ENCODE peak calls at places on chromosomes 7 and 10, in ten cellular contexts. One of them, this sample, is unnamed.

GRCh38 chr10:100382553-100382952 is 35.5 kb downstream of the SCD start:
- DNase-seq in suprapubic skin: no peak
- DNase-seq in adrenal gland: no peak
- DNase-seq in left lung: no peak
- DNase-seq in bronchial epithelial cell: no peak
- DNase-seq in cardiac muscle cell: no peak
- DNase-seq in upper lobe of right lung: no peak
- DNase-seq in GM23338: no peak
- DNase-seq in esophagus squamous epithelium: no peak
- DNase-seq in A549: no peak
- DNase-seq in this sample: no peak

GRCh38 chr10:108204528-108205313 is 1040.2 kb upstream of the SORCS1 start:
- DNase-seq in upper lobe of right lung: no peak
- DNase-seq in esophagus squamous epithelium: no peak
- DNase-seq in adrenal gland: no peak
- DNase-seq in A549: no peak
- DNase-seq in cardiac muscle cell: peak
- DNase-seq in GM23338: peak
- DNase-seq in bronchial epithelial cell: peak
- DNase-seq in suprapubic skin: no peak
- DNase-seq in left lung: no peak
- DNase-seq in this sample: no peak

GRCh38 chr10:12707461-12708185 is 293.9 kb downstream of the CCDC3 start:
- DNase-seq in upper lobe of right lung: no peak
- DNase-seq in left lung: no peak
- DNase-seq in cardiac muscle cell: peak
- DNase-seq in adrenal gland: peak
- DNase-seq in esophagus squamous epithelium: no peak
- DNase-seq in suprapubic skin: no peak
- DNase-seq in A549: peak
- DNase-seq in GM23338: peak
- DNase-seq in bronchial epithelial cell: peak
- DNase-seq in this sample: no peak

GRCh38 chr10:113087082-113088029 is 137.3 kb downstream of the TCF7L2 start:
- DNase-seq in suprapubic skin: peak
- DNase-seq in upper lobe of right lung: peak
- DNase-seq in GM23338: peak
- DNase-seq in cardiac muscle cell: peak
- DNase-seq in A549: peak
- DNase-seq in left lung: peak
- DNase-seq in esophagus squamous epithelium: no peak
- DNase-seq in bronchial epithelial cell: peak
- DNase-seq in adrenal gland: peak
- DNase-seq in this sample: no peak

GRCh38 chr10:14478639-14479038 is 147.9 kb upstream of the FRMD4A start:
- DNase-seq in cardiac muscle cell: peak
- DNase-seq in A549: peak
- DNase-seq in bronchial epithelial cell: peak
- DNase-seq in left lung: peak
- DNase-seq in GM23338: peak
- DNase-seq in esophagus squamous epithelium: no peak
- DNase-seq in adrenal gland: peak
- DNase-seq in suprapubic skin: no peak
- DNase-seq in upper lobe of right lung: no peak
- DNase-seq in this sample: no peak

GRCh38 chr10:5960070-5960972 is 17.0 kb downstream of the IL15RA start:
- DNase-seq in A549: no peak
- DNase-seq in esophagus squamous epithelium: no peak
- DNase-seq in cardiac muscle cell: peak
- DNase-seq in suprapubic skin: peak
- DNase-seq in bronchial epithelial cell: no peak
- DNase-seq in adrenal gland: peak
- DNase-seq in GM23338: no peak
- DNase-seq in left lung: peak
- DNase-seq in upper lobe of right lung: peak
- DNase-seq in this sample: peak

GRCh38 chr7:138773817-138774216 is 24.0 kb upstream of the TMEM213 start:
- DNase-seq in A549: no peak
- DNase-seq in bronchial epithelial cell: no peak
- DNase-seq in suprapubic skin: no peak
- DNase-seq in upper lobe of right lung: peak
- DNase-seq in GM23338: peak
- DNase-seq in left lung: no peak
- DNase-seq in cardiac muscle cell: no peak
- DNase-seq in adrenal gland: no peak
- DNase-seq in esophagus squamous epithelium: no peak
- DNase-seq in this sample: no peak

GRCh38 chr7:142868188-142868811 is 13.4 kb downstream of the EPHB6 start:
- DNase-seq in left lung: no peak
- DNase-seq in bronchial epithelial cell: no peak
- DNase-seq in adrenal gland: peak
- DNase-seq in cardiac muscle cell: no peak
- DNase-seq in esophagus squamous epithelium: no peak
- DNase-seq in GM23338: no peak
- DNase-seq in upper lobe of right lung: no peak
- DNase-seq in suprapubic skin: no peak
- DNase-seq in A549: no peak
- DNase-seq in this sample: no peak

GRCh38 chr10:51700228-51700835 is 937 bp upstream of the CSTF2T start:
- DNase-seq in adrenal gland: peak
- DNase-seq in upper lobe of right lung: no peak
- DNase-seq in bronchial epithelial cell: peak
- DNase-seq in left lung: no peak
- DNase-seq in cardiac muscle cell: peak
- DNase-seq in A549: no peak
- DNase-seq in suprapubic skin: no peak
- DNase-seq in GM23338: peak
- DNase-seq in esophagus squamous epithelium: no peak
- DNase-seq in this sample: no peak

GRCh38 chr7:142301923-142302550 is 44.2 kb upstream of the PRSS58 start:
- DNase-seq in A549: no peak
- DNase-seq in upper lobe of right lung: no peak
- DNase-seq in left lung: no peak
- DNase-seq in suprapubic skin: no peak
- DNase-seq in esophagus squamous epithelium: no peak
- DNase-seq in cardiac muscle cell: no peak
- DNase-seq in GM23338: peak
- DNase-seq in adrenal gland: no peak
- DNase-seq in bronchial epithelial cell: peak
- DNase-seq in this sample: no peak

GRCh38 chr7:98202367-98203195 is 8.7 kb upstream of the BHLHA15 start:
- DNase-seq in adrenal gland: peak
- DNase-seq in suprapubic skin: no peak
- DNase-seq in cardiac muscle cell: no peak
- DNase-seq in esophagus squamous epithelium: no peak
- DNase-seq in GM23338: no peak
- DNase-seq in bronchial epithelial cell: peak
- DNase-seq in left lung: no peak
- DNase-seq in A549: no peak
- DNase-seq in upper lobe of right lung: peak
- DNase-seq in this sample: no peak

GRCh38 chr7:140262242-140262903 is 85.6 kb upstream of the KDM7A start:
- DNase-seq in bronchial epithelial cell: peak
- DNase-seq in GM23338: no peak
- DNase-seq in left lung: no peak
- DNase-seq in upper lobe of right lung: no peak
- DNase-seq in suprapubic skin: no peak
- DNase-seq in cardiac muscle cell: no peak
- DNase-seq in A549: no peak
- DNase-seq in esophagus squamous epithelium: no peak
- DNase-seq in adrenal gland: no peak
- DNase-seq in this sample: no peak

GRCh38 chr7:124723012-124723411 is 42.6 kb downstream of the GPR37 start:
- DNase-seq in GM23338: no peak
- DNase-seq in upper lobe of right lung: no peak
- DNase-seq in A549: peak
- DNase-seq in left lung: no peak
- DNase-seq in bronchial epithelial cell: peak
- DNase-seq in suprapubic skin: no peak
- DNase-seq in cardiac muscle cell: no peak
- DNase-seq in adrenal gland: no peak
- DNase-seq in esophagus squamous epithelium: no peak
- DNase-seq in this sample: no peak

GRCh38 chr10:66910676-66911075 is 15.2 kb upstream of the LRRTM3 start:
- DNase-seq in left lung: no peak
- DNase-seq in suprapubic skin: no peak
- DNase-seq in adrenal gland: no peak
- DNase-seq in A549: no peak
- DNase-seq in bronchial epithelial cell: no peak
- DNase-seq in esophagus squamous epithelium: no peak
- DNase-seq in cardiac muscle cell: no peak
- DNase-seq in GM23338: no peak
- DNase-seq in upper lobe of right lung: no peak
- DNase-seq in this sample: no peak
- TF ChIP-seq CTCF in left lung: no peak
- TF ChIP-seq CTCF in suprapubic skin: no peak
- TF ChIP-seq CTCF in adrenal gland: no peak
- TF ChIP-seq CTCF in A549: no peak
- TF ChIP-seq CTCF in bronchial epithelial cell: no peak
- TF ChIP-seq CTCF in esophagus squamous epithelium: no peak
- TF ChIP-seq CTCF in cardiac muscle cell: no peak
- TF ChIP-seq CTCF in GM23338: no peak
- TF ChIP-seq CTCF in upper lobe of right lung: no peak
- TF ChIP-seq CTCF in this sample: no peak

GRCh38 chr10:91552706-91553105 is 80.2 kb downstream of the PPP1R3C start:
- DNase-seq in esophagus squamous epithelium: no peak
- DNase-seq in adrenal gland: peak
- DNase-seq in cardiac muscle cell: peak
- DNase-seq in GM23338: peak
- DNase-seq in suprapubic skin: no peak
- DNase-seq in bronchial epithelial cell: peak
- DNase-seq in A549: no peak
- DNase-seq in left lung: no peak
- DNase-seq in upper lobe of right lung: no peak
- DNase-seq in this sample: no peak
- TF ChIP-seq CTCF in esophagus squamous epithelium: peak
- TF ChIP-seq CTCF in adrenal gland: peak
- TF ChIP-seq CTCF in cardiac muscle cell: peak
- TF ChIP-seq CTCF in GM23338: peak
- TF ChIP-seq CTCF in suprapubic skin: no peak
- TF ChIP-seq CTCF in bronchial epithelial cell: peak
- TF ChIP-seq CTCF in A549: peak
- TF ChIP-seq CTCF in left lung: no peak
- TF ChIP-seq CTCF in upper lobe of right lung: peak
- TF ChIP-seq CTCF in this sample: peak

GRCh38 chr10:62080905-62081304 is 179.4 kb downstream of the ARID5B start:
- DNase-seq in adrenal gland: no peak
- DNase-seq in GM23338: peak
- DNase-seq in upper lobe of right lung: no peak
- DNase-seq in esophagus squamous epithelium: no peak
- DNase-seq in suprapubic skin: no peak
- DNase-seq in A549: no peak
- DNase-seq in bronchial epithelial cell: no peak
- DNase-seq in cardiac muscle cell: no peak
- DNase-seq in left lung: no peak
- DNase-seq in this sample: no peak
- TF ChIP-seq CTCF in adrenal gland: peak
- TF ChIP-seq CTCF in GM23338: no peak
- TF ChIP-seq CTCF in upper lobe of right lung: no peak
- TF ChIP-seq CTCF in esophagus squamous epithelium: no peak
- TF ChIP-seq CTCF in suprapubic skin: no peak
- TF ChIP-seq CTCF in A549: no peak
- TF ChIP-seq CTCF in bronchial epithelial cell: no peak
- TF ChIP-seq CTCF in cardiac muscle cell: no peak
- TF ChIP-seq CTCF in left lung: no peak
- TF ChIP-seq CTCF in this sample: peak

GRCh38 chr10:49001402-49001801 is 61.8 kb upstream of the LRRC18 start:
- DNase-seq in bronchial epithelial cell: no peak
- DNase-seq in upper lobe of right lung: no peak
- DNase-seq in suprapubic skin: no peak
- DNase-seq in A549: peak
- DNase-seq in adrenal gland: peak
- DNase-seq in cardiac muscle cell: peak
- DNase-seq in GM23338: peak
- DNase-seq in esophagus squamous epithelium: no peak
- DNase-seq in left lung: no peak
- DNase-seq in this sample: no peak
- TF ChIP-seq CTCF in bronchial epithelial cell: no peak
- TF ChIP-seq CTCF in upper lobe of right lung: no peak
- TF ChIP-seq CTCF in suprapubic skin: no peak
- TF ChIP-seq CTCF in A549: no peak
- TF ChIP-seq CTCF in adrenal gland: peak
- TF ChIP-seq CTCF in cardiac muscle cell: peak
- TF ChIP-seq CTCF in GM23338: peak
- TF ChIP-seq CTCF in esophagus squamous epithelium: no peak
- TF ChIP-seq CTCF in left lung: no peak
- TF ChIP-seq CTCF in this sample: no peak

GRCh38 chr7:5472432-5473315 is 49.0 kb upstream of the TNRC18 start:
- DNase-seq in A549: no peak
- DNase-seq in adrenal gland: no peak
- DNase-seq in esophagus squamous epithelium: no peak
- DNase-seq in left lung: no peak
- DNase-seq in bronchial epithelial cell: no peak
- DNase-seq in cardiac muscle cell: no peak
- DNase-seq in upper lobe of right lung: no peak
- DNase-seq in GM23338: no peak
- DNase-seq in suprapubic skin: no peak
- DNase-seq in this sample: no peak
- TF ChIP-seq CTCF in A549: no peak
- TF ChIP-seq CTCF in adrenal gland: no peak
- TF ChIP-seq CTCF in esophagus squamous epithelium: no peak
- TF ChIP-seq CTCF in left lung: no peak
- TF ChIP-seq CTCF in bronchial epithelial cell: no peak
- TF ChIP-seq CTCF in cardiac muscle cell: no peak
- TF ChIP-seq CTCF in upper lobe of right lung: no peak
- TF ChIP-seq CTCF in GM23338: peak
- TF ChIP-seq CTCF in suprapubic skin: no peak
- TF ChIP-seq CTCF in this sample: no peak

GRCh38 chr10:11437391-11438241 is 173.8 kb downstream of the USP6NL start:
- DNase-seq in upper lobe of right lung: no peak
- DNase-seq in bronchial epithelial cell: no peak
- DNase-seq in left lung: no peak
- DNase-seq in cardiac muscle cell: no peak
- DNase-seq in A549: no peak
- DNase-seq in GM23338: peak
- DNase-seq in adrenal gland: no peak
- DNase-seq in esophagus squamous epithelium: no peak
- DNase-seq in suprapubic skin: no peak
- DNase-seq in this sample: no peak
- TF ChIP-seq CTCF in upper lobe of right lung: no peak
- TF ChIP-seq CTCF in bronchial epithelial cell: no peak
- TF ChIP-seq CTCF in left lung: no peak
- TF ChIP-seq CTCF in cardiac muscle cell: no peak
- TF ChIP-seq CTCF in A549: no peak
- TF ChIP-seq CTCF in GM23338: peak
- TF ChIP-seq CTCF in adrenal gland: no peak
- TF ChIP-seq CTCF in esophagus squamous epithelium: no peak
- TF ChIP-seq CTCF in suprapubic skin: no peak
- TF ChIP-seq CTCF in this sample: no peak

This sample was measured in chondrocyte.